ENCODE peak calls at places on chromosomes 16 and 17, in seven cellular contexts. B, D, I, Z, R, S and T are unnamed samples.

GRCh38 chr17:41404024-41404651 is 6.7 kb upstream of the KRT31 start:
- DNase-seq in S (peak), D (no peak), I (peak), Z (no peak), B (peak), R (peak), T (no peak)

GRCh38 chr17:39687101-39687545 is 734 bp downstream of the PGAP3 start:
- DNase-seq in D (no peak), Z (no peak), S (no peak), R (no peak), I (no peak), B (no peak), T (no peak)

GRCh38 chr17:60752873-60753577 is 75.4 kb downstream of the BCAS3 start:
- DNase-seq in Z (no peak), D (no peak), B (no peak), R (no peak), I (no peak), S (no peak), T (no peak)

GRCh38 chr17:60390881-60391418 is 983 bp downstream of the USP32 start:
- DNase-seq in D (no peak), Z (peak), I (peak), S (no peak), R (peak), B (peak), T (no peak)

GRCh38 chr17:10186771-10187425 is 11.5 kb downstream of the GAS7 start:
- DNase-seq in S (no peak), Z (no peak), R (no peak), B (no peak), I (no peak), D (no peak), T (no peak)

GRCh38 chr16:46908540-46909372 is 24.6 kb downstream of the GPT2 start:
- DNase-seq in I (peak), D (peak), R (peak), Z (peak), S (no peak), B (peak), T (peak)

GRCh38 chr17:79991140-79991923 is 44.3 kb downstream of the TBC1D16 start:
- DNase-seq in R (peak), B (peak), S (peak), D (peak), Z (peak), I (peak), T (peak)

GRCh38 chr17:43861960-43862359 is 15.0 kb downstream of the CD300LG start:
- DNase-seq in D (no peak), S (no peak), I (no peak), R (no peak), B (no peak), Z (no peak), T (peak)

GRCh38 chr17:68199837-68200688 is 47.8 kb upstream of the AMZ2 start:
- DNase-seq in Z (no peak), S (no peak), R (no peak), I (peak), B (no peak), D (no peak), T (no peak)

GRCh38 chr16:50449800-50450199 is 81.0 kb upstream of the BRD7 start:
- DNase-seq in R (no peak), I (no peak), Z (no peak), D (no peak), B (no peak), S (no peak), T (no peak)

GRCh38 chr17:77875881-77876509 is 82.5 kb upstream of the TNRC6C start:
- DNase-seq in S (no peak), D (no peak), R (peak), B (peak), I (peak), Z (peak), T (no peak)

GRCh38 chr17:80432350-80432955 is 17.5 kb downstream of the ENDOV start:
- DNase-seq in Z (no peak), B (no peak), I (no peak), D (no peak), S (no peak), R (no peak), T (no peak)

GRCh38 chr16:86635926-86636325 is 57.6 kb downstream of the FOXL1 start:
- DNase-seq in I (no peak), B (no peak), D (no peak), R (no peak), S (no peak), Z (no peak), T (no peak)

GRCh38 chr17:17741346-17742023 is 60.2 kb downstream of the RAI1 start:
- DNase-seq in I (no peak), S (no peak), R (no peak), Z (no peak), B (no peak), D (no peak), T (no peak)

GRCh38 chr16:80947708-80948615 is 58.7 kb downstream of the CMC2 start:
- DNase-seq in S (no peak), R (no peak), B (no peak), Z (no peak), I (no peak), D (no peak), T (no peak)

GRCh38 chr17:75361344-75361743 is 44.1 kb downstream of the GRB2 start:
- DNase-seq in S (no peak), R (no peak), B (no peak), Z (no peak), D (no peak), I (no peak), T (no peak)

GRCh38 chr17:78679495-78680395 is 102.3 kb downstream of the CYTH1 start:
- DNase-seq in I (no peak), S (no peak), Z (no peak), D (no peak), R (no peak), B (no peak), T (peak)

GRCh38 chr17:45226620-45227019 is 4.9 kb downstream of the FMNL1 start:
- DNase-seq in B (no peak), R (no peak), S (no peak), I (peak), D (no peak), Z (no peak), T (no peak)

GRCh38 chr16:65786916-65787315 is 579.6 kb upstream of the CDH5 start:
- DNase-seq in Z (no peak), I (no peak), R (no peak), S (no peak), D (no peak), B (no peak), T (no peak)

GRCh38 chr16:69482410-69482951 is 58.1 kb downstream of the CYB5B start:
- DNase-seq in B (no peak), R (peak), D (no peak), I (no peak), Z (no peak), S (no peak), T (peak)

GRCh38 chr16:2705351-2705750 is 14.7 kb downstream of the PRSS27 start:
- DNase-seq in B (no peak), Z (no peak), R (no peak), S (no peak), D (no peak), I (no peak), T (no peak)

GRCh38 chr17:30495586-30495985 is 18.4 kb downstream of the GOSR1 start:
- DNase-seq in I (peak), B (peak), D (no peak), S (no peak), R (no peak), Z (no peak), T (no peak)

GRCh38 chr17:6701719-6702118 is 11.4 kb downstream of the SLC13A5 start:
- DNase-seq in B (no peak), Z (peak), S (no peak), D (no peak), R (peak), I (peak), T (peak)

GRCh38 chr17:78294356-78294755 is 62.9 kb downstream of the TMEM235 start:
- DNase-seq in S (no peak), B (no peak), D (no peak), R (no peak), I (no peak), Z (no peak), T (no peak)

GRCh38 chr17:39209317-39210092 is 9.4 kb downstream of the RPL19 start:
- DNase-seq in I (peak), B (peak), D (peak), R (peak), Z (peak), S (peak), T (peak)

GRCh38 chr17:73516356-73516755 is 127.9 kb downstream of the SDK2 start:
- DNase-seq in B (no peak), S (no peak), D (no peak), I (no peak), Z (no peak), R (no peak), T (no peak)